ENCODE peak calls at places on chromosomes 6 and 20, in six cellular contexts. One of them, this sample, is unnamed.
A peak's percentile ranks its signal among the peaks of the same experiment; 100 is the strongest.

GRCh38 chr6:24766685-24767462 is 7.9 kb upstream of the GMNN start:
- DNase-seq in left cardiac atrium: no peak
- DNase-seq in astrocyte of the spinal cord: peak; percentile 41
- DNase-seq in kidney glomerular epithelial cell: peak; percentile 40
- DNase-seq in NCI-H510A: no peak
- DNase-seq in HCT116: no peak
- DNase-seq in this sample: peak; percentile 37

GRCh38 chr20:58930496-58930895 is 50.6 kb upstream of the NELFCD start:
- DNase-seq in kidney glomerular epithelial cell: no peak
- DNase-seq in left cardiac atrium: no peak
- DNase-seq in astrocyte of the spinal cord: no peak
- DNase-seq in HCT116: no peak
- DNase-seq in NCI-H510A: no peak
- DNase-seq in this sample: no peak

GRCh38 chr6:169383265-169383664 is 129.6 kb upstream of the THBS2 start:
- DNase-seq in left cardiac atrium: no peak
- DNase-seq in kidney glomerular epithelial cell: no peak
- DNase-seq in NCI-H510A: no peak
- DNase-seq in HCT116: no peak
- DNase-seq in astrocyte of the spinal cord: no peak
- DNase-seq in this sample: no peak

GRCh38 chr20:23889775-23890187 is 10.2 kb upstream of the CST5 start:
- DNase-seq in NCI-H510A: peak; percentile 8
- DNase-seq in HCT116: peak; percentile 10
- DNase-seq in left cardiac atrium: peak; percentile 52
- DNase-seq in kidney glomerular epithelial cell: peak; percentile 49
- DNase-seq in astrocyte of the spinal cord: peak; percentile 15
- DNase-seq in this sample: peak; percentile 18

GRCh38 chr20:5279661-5280060 is 37.1 kb downstream of the PROKR2 start:
- DNase-seq in kidney glomerular epithelial cell: no peak
- DNase-seq in NCI-H510A: no peak
- DNase-seq in left cardiac atrium: no peak
- DNase-seq in astrocyte of the spinal cord: no peak
- DNase-seq in HCT116: no peak
- DNase-seq in this sample: no peak

GRCh38 chr6:163123098-163123497 is 291.4 kb upstream of the QKI start:
- DNase-seq in left cardiac atrium: no peak
- DNase-seq in astrocyte of the spinal cord: no peak
- DNase-seq in HCT116: no peak
- DNase-seq in NCI-H510A: no peak
- DNase-seq in kidney glomerular epithelial cell: no peak
- DNase-seq in this sample: no peak

GRCh38 chr20:36548704-36549627 is 7.6 kb downstream of the MYL9 start:
- DNase-seq in astrocyte of the spinal cord: no peak
- DNase-seq in kidney glomerular epithelial cell: no peak
- DNase-seq in left cardiac atrium: no peak
- DNase-seq in NCI-H510A: no peak
- DNase-seq in HCT116: no peak
- DNase-seq in this sample: no peak

GRCh38 chr20:17859002-17859615 is 109.5 kb downstream of the SNX5 start:
- DNase-seq in NCI-H510A: peak; percentile 31
- DNase-seq in HCT116: no peak
- DNase-seq in kidney glomerular epithelial cell: no peak
- DNase-seq in left cardiac atrium: no peak
- DNase-seq in astrocyte of the spinal cord: no peak
- DNase-seq in this sample: no peak

GRCh38 chr6:54288476-54288875 is 19.8 kb upstream of the TINAG start:
- DNase-seq in left cardiac atrium: no peak
- DNase-seq in NCI-H510A: no peak
- DNase-seq in astrocyte of the spinal cord: no peak
- DNase-seq in HCT116: no peak
- DNase-seq in kidney glomerular epithelial cell: peak; percentile 21
- DNase-seq in this sample: no peak

GRCh38 chr6:2556761-2557160 is 194.0 kb downstream of the MYLK4 start:
- DNase-seq in astrocyte of the spinal cord: no peak
- DNase-seq in kidney glomerular epithelial cell: peak; percentile 9
- DNase-seq in left cardiac atrium: no peak
- DNase-seq in HCT116: no peak
- DNase-seq in NCI-H510A: no peak
- DNase-seq in this sample: no peak

GRCh38 chr6:139640911-139641310 is 266.5 kb upstream of the CITED2 start:
- DNase-seq in astrocyte of the spinal cord: no peak
- DNase-seq in NCI-H510A: no peak
- DNase-seq in HCT116: no peak
- DNase-seq in left cardiac atrium: no peak
- DNase-seq in kidney glomerular epithelial cell: no peak
- DNase-seq in this sample: no peak

GRCh38 chr6:167136376-167136775 is 13.5 kb downstream of the CCR6 start:
- DNase-seq in kidney glomerular epithelial cell: no peak
- DNase-seq in astrocyte of the spinal cord: no peak
- DNase-seq in HCT116: no peak
- DNase-seq in NCI-H510A: no peak
- DNase-seq in left cardiac atrium: no peak
- DNase-seq in this sample: no peak

GRCh38 chr6:41757268-41757667 is 10.1 kb upstream of the PGC start:
- DNase-seq in astrocyte of the spinal cord: no peak
- DNase-seq in kidney glomerular epithelial cell: no peak
- DNase-seq in left cardiac atrium: no peak
- DNase-seq in NCI-H510A: no peak
- DNase-seq in HCT116: no peak
- DNase-seq in this sample: no peak

GRCh38 chr20:52890130-52890529 is 82.0 kb upstream of the TSHZ2 start:
- DNase-seq in NCI-H510A: no peak
- DNase-seq in kidney glomerular epithelial cell: no peak
- DNase-seq in left cardiac atrium: no peak
- DNase-seq in astrocyte of the spinal cord: no peak
- DNase-seq in HCT116: no peak
- DNase-seq in this sample: no peak

GRCh38 chr6:3456794-3457709 is at the start of gene SLC22A23:
- DNase-seq in NCI-H510A: peak; percentile 47
- DNase-seq in kidney glomerular epithelial cell: peak; percentile 54
- DNase-seq in HCT116: peak; percentile 46
- DNase-seq in left cardiac atrium: peak; percentile 60
- DNase-seq in astrocyte of the spinal cord: peak; percentile 65
- DNase-seq in this sample: no peak

GRCh38 chr20:1894951-1895673 is at the start of gene SIRPA:
- DNase-seq in astrocyte of the spinal cord: peak; percentile 71
- DNase-seq in kidney glomerular epithelial cell: peak; percentile 55
- DNase-seq in HCT116: no peak
- DNase-seq in NCI-H510A: no peak
- DNase-seq in left cardiac atrium: peak; percentile 78
- DNase-seq in this sample: peak; percentile 80

GRCh38 chr6:166575190-166575589 is 11.3 kb downstream of the RAMACL start:
- DNase-seq in HCT116: no peak
- DNase-seq in left cardiac atrium: peak; percentile 56
- DNase-seq in kidney glomerular epithelial cell: no peak
- DNase-seq in NCI-H510A: no peak
- DNase-seq in astrocyte of the spinal cord: no peak
- DNase-seq in this sample: no peak

GRCh38 chr6:167524720-167525119 is 199.8 kb downstream of the TTLL2 start:
- DNase-seq in kidney glomerular epithelial cell: no peak
- DNase-seq in NCI-H510A: no peak
- DNase-seq in left cardiac atrium: no peak
- DNase-seq in HCT116: no peak
- DNase-seq in astrocyte of the spinal cord: no peak
- DNase-seq in this sample: no peak

GRCh38 chr20:60630609-60631008 is 621.5 kb upstream of the CDH4 start:
- DNase-seq in kidney glomerular epithelial cell: no peak
- DNase-seq in NCI-H510A: peak; percentile 15
- DNase-seq in HCT116: no peak
- DNase-seq in left cardiac atrium: no peak
- DNase-seq in astrocyte of the spinal cord: no peak
- DNase-seq in this sample: no peak

GRCh38 chr6:74925683-74926082 is 280.2 kb downstream of the COL12A1 start:
- DNase-seq in astrocyte of the spinal cord: no peak
- DNase-seq in HCT116: no peak
- DNase-seq in kidney glomerular epithelial cell: no peak
- DNase-seq in NCI-H510A: no peak
- DNase-seq in left cardiac atrium: no peak
- DNase-seq in this sample: no peak

GRCh38 chr6:47290124-47290834 is 19.4 kb downstream of the TNFRSF21 start:
- DNase-seq in NCI-H510A: no peak
- DNase-seq in HCT116: no peak
- DNase-seq in kidney glomerular epithelial cell: no peak
- DNase-seq in astrocyte of the spinal cord: no peak
- DNase-seq in left cardiac atrium: no peak
- DNase-seq in this sample: no peak

GRCh38 chr6:41074692-41075436 is 2.1 kb downstream of the NFYA start:
- DNase-seq in kidney glomerular epithelial cell: no peak
- DNase-seq in NCI-H510A: no peak
- DNase-seq in left cardiac atrium: peak; percentile 27
- DNase-seq in astrocyte of the spinal cord: no peak
- DNase-seq in HCT116: no peak
- DNase-seq in this sample: no peak

GRCh38 chr6:30686908-30687658 is 638 bp upstream of the PPP1R18 start:
- DNase-seq in astrocyte of the spinal cord: peak; percentile 98
- DNase-seq in kidney glomerular epithelial cell: peak; percentile 80
- DNase-seq in HCT116: no peak
- DNase-seq in left cardiac atrium: peak; percentile 98
- DNase-seq in NCI-H510A: peak; percentile 72
- DNase-seq in this sample: peak; percentile 96

GRCh38 chr6:140073456-140073855 is 699.0 kb upstream of the CITED2 start:
- DNase-seq in kidney glomerular epithelial cell: no peak
- DNase-seq in left cardiac atrium: no peak
- DNase-seq in HCT116: no peak
- DNase-seq in astrocyte of the spinal cord: no peak
- DNase-seq in NCI-H510A: no peak
- DNase-seq in this sample: peak; percentile 95

GRCh38 chr6:42744351-42744890 is 1.5 kb downstream of the TBCC start:
- DNase-seq in HCT116: no peak
- DNase-seq in kidney glomerular epithelial cell: no peak
- DNase-seq in astrocyte of the spinal cord: peak; percentile 24
- DNase-seq in left cardiac atrium: no peak
- DNase-seq in NCI-H510A: no peak
- DNase-seq in this sample: no peak

GRCh38 chr20:2248837-2249236 is 47.0 kb upstream of the TGM3 start:
- DNase-seq in NCI-H510A: no peak
- DNase-seq in kidney glomerular epithelial cell: no peak
- DNase-seq in left cardiac atrium: no peak
- DNase-seq in astrocyte of the spinal cord: no peak
- DNase-seq in HCT116: no peak
- DNase-seq in this sample: no peak

GRCh38 chr6:75794954-75795739 is 46.1 kb downstream of the MYO6 start:
- DNase-seq in astrocyte of the spinal cord: no peak
- DNase-seq in left cardiac atrium: no peak
- DNase-seq in NCI-H510A: no peak
- DNase-seq in HCT116: no peak
- DNase-seq in kidney glomerular epithelial cell: no peak
- DNase-seq in this sample: no peak

GRCh38 chr20:59992531-59992930 is 34.3 kb downstream of the CDH26 start:
- DNase-seq in kidney glomerular epithelial cell: no peak
- DNase-seq in astrocyte of the spinal cord: no peak
- DNase-seq in NCI-H510A: no peak
- DNase-seq in HCT116: no peak
- DNase-seq in left cardiac atrium: no peak
- DNase-seq in this sample: no peak

GRCh38 chr6:2848851-2849250 is 7.2 kb upstream of the SERPINB1 start:
- DNase-seq in astrocyte of the spinal cord: no peak
- DNase-seq in HCT116: no peak
- DNase-seq in NCI-H510A: peak; percentile 42
- DNase-seq in kidney glomerular epithelial cell: no peak
- DNase-seq in left cardiac atrium: no peak
- DNase-seq in this sample: no peak

GRCh38 chr6:99822741-99823512 is 171.1 kb downstream of the MCHR2 start:
- DNase-seq in NCI-H510A: no peak
- DNase-seq in HCT116: peak; percentile 37
- DNase-seq in kidney glomerular epithelial cell: peak; percentile 57
- DNase-seq in astrocyte of the spinal cord: peak; percentile 67
- DNase-seq in left cardiac atrium: no peak
- DNase-seq in this sample: peak; percentile 48

GRCh38 chr6:147384737-147385710 is 123.5 kb upstream of the SAMD5 start:
- DNase-seq in left cardiac atrium: no peak
- DNase-seq in HCT116: no peak
- DNase-seq in NCI-H510A: no peak
- DNase-seq in astrocyte of the spinal cord: no peak
- DNase-seq in kidney glomerular epithelial cell: no peak
- DNase-seq in this sample: peak; percentile 5

GRCh38 chr20:20457392-20458126 is 89.7 kb downstream of the INSM1 start:
- DNase-seq in kidney glomerular epithelial cell: no peak
- DNase-seq in left cardiac atrium: no peak
- DNase-seq in NCI-H510A: no peak
- DNase-seq in astrocyte of the spinal cord: peak; percentile 55
- DNase-seq in HCT116: no peak
- DNase-seq in this sample: peak; percentile 26

GRCh38 chr6:155328539-155329459 is 14.5 kb upstream of the TFB1M start:
- DNase-seq in NCI-H510A: no peak
- DNase-seq in astrocyte of the spinal cord: no peak
- DNase-seq in left cardiac atrium: no peak
- DNase-seq in kidney glomerular epithelial cell: no peak
- DNase-seq in HCT116: no peak
- DNase-seq in this sample: no peak

GRCh38 chr6:140051521-140052455 is 677.3 kb upstream of the CITED2 start:
- DNase-seq in NCI-H510A: no peak
- DNase-seq in HCT116: no peak
- DNase-seq in left cardiac atrium: no peak
- DNase-seq in astrocyte of the spinal cord: peak; percentile 88
- DNase-seq in kidney glomerular epithelial cell: peak; percentile 82
- DNase-seq in this sample: peak; percentile 98

GRCh38 chr6:25050356-25050755 is 114.6 kb upstream of the RIPOR2 start:
- DNase-seq in astrocyte of the spinal cord: peak; percentile 77
- DNase-seq in HCT116: no peak
- DNase-seq in left cardiac atrium: no peak
- DNase-seq in NCI-H510A: no peak
- DNase-seq in kidney glomerular epithelial cell: no peak
- DNase-seq in this sample: peak; percentile 92

GRCh38 chr6:104973404-104973803 is 16.5 kb downstream of the LIN28B start:
- DNase-seq in left cardiac atrium: no peak
- DNase-seq in astrocyte of the spinal cord: no peak
- DNase-seq in HCT116: no peak
- DNase-seq in NCI-H510A: no peak
- DNase-seq in kidney glomerular epithelial cell: no peak
- DNase-seq in this sample: no peak

This sample was measured in mesenchymal stem cell.